ENCODE peak calls at places on chromosomes 12 and 14, in six cellular contexts. O, A, C, J, H and P are unnamed samples.

GRCh38 chr14:96901227-96901626 is 104.0 kb downstream of the VRK1 start:
- DNase-seq in O (no peak), A (no peak), C (no peak), J (no peak), H (no peak), P (no peak)

GRCh38 chr12:118052324-118053070 is 8.5 kb downstream of the WSB2 start:
- DNase-seq in O (peak; percentile 90), A (peak; percentile 86), C (no peak), J (peak; percentile 86), H (peak; percentile 98), P (no peak)

GRCh38 chr14:41986726-41987125 is 380.1 kb downstream of the LRFN5 start:
- DNase-seq in O (no peak), A (no peak), C (no peak), J (no peak), H (no peak), P (no peak)

GRCh38 chr12:118377891-118378470 is 1.6 kb downstream of the SUDS3 start:
- DNase-seq in O (peak; percentile 79), A (no peak), C (peak; percentile 60), J (no peak), H (peak; percentile 39), P (peak; percentile 77)

GRCh38 chr12:77608157-77608755 is 222.4 kb upstream of the NAV3 start:
- DNase-seq in O (no peak), A (no peak), C (no peak), J (no peak), H (no peak), P (no peak)

GRCh38 chr14:22542360-22542759 is 46.7 kb downstream of the DAD1 start:
- DNase-seq in O (no peak), A (no peak), C (no peak), J (no peak), H (no peak), P (no peak)

GRCh38 chr12:76623929-76624328 is 64.4 kb upstream of the OSBPL8 start:
- DNase-seq in O (no peak), A (no peak), C (no peak), J (peak; percentile 50), H (peak; percentile 71), P (no peak)

GRCh38 chr12:26327975-26328635 is 132.7 kb downstream of the SSPN start:
- DNase-seq in O (no peak), A (no peak), C (no peak), J (no peak), H (no peak), P (no peak)

GRCh38 chr12:14256139-14256538 is 109.3 kb upstream of the ATF7IP start:
- DNase-seq in O (no peak), A (no peak), C (no peak), J (no peak), H (peak; percentile 36), P (no peak)

GRCh38 chr12:131511803-131512564 is 198.9 kb upstream of the SFSWAP start:
- DNase-seq in O (no peak), A (no peak), C (no peak), J (no peak), H (no peak), P (no peak)

GRCh38 chr12:54933381-54933780 is 51.2 kb downstream of the TESPA1 start:
- DNase-seq in O (no peak), A (no peak), C (no peak), J (no peak), H (peak; percentile 42), P (no peak)

GRCh38 chr14:71556730-71557129 is 375.5 kb upstream of the RGS6 start:
- DNase-seq in O (no peak), A (no peak), C (no peak), J (no peak), H (no peak), P (no peak)

GRCh38 chr14:29846339-29847129 is 81.1 kb downstream of the PRKD1 start:
- DNase-seq in O (no peak), A (no peak), C (no peak), J (no peak), H (no peak), P (no peak)

GRCh38 chr12:88986056-88986455 is 366.2 kb downstream of the DUSP6 start:
- DNase-seq in O (no peak), A (no peak), C (no peak), J (no peak), H (no peak), P (no peak)

GRCh38 chr14:85991156-85991555 is 461.2 kb downstream of the FLRT2 start:
- DNase-seq in O (no peak), A (no peak), C (no peak), J (no peak), H (no peak), P (no peak)

GRCh38 chr12:52151153-52151858 is 40.5 kb downstream of the KRT80 start:
- DNase-seq in O (no peak), A (peak; percentile 44), C (no peak), J (no peak), H (no peak), P (no peak)

GRCh38 chr12:52149651-52150241 is 42.1 kb downstream of the KRT80 start:
- DNase-seq in O (no peak), A (peak; percentile 50), C (no peak), J (no peak), H (no peak), P (no peak)

GRCh38 chr12:52149182-52149641 is 42.6 kb downstream of the KRT80 start:
- DNase-seq in O (no peak), A (peak; percentile 28), C (no peak), J (no peak), H (no peak), P (no peak)

GRCh38 chr12:52152905-52153317 is 38.9 kb downstream of the KRT80 start:
- DNase-seq in O (no peak), A (no peak), C (no peak), J (no peak), H (no peak), P (no peak)

GRCh38 chr12:52151859-52152783 is 39.7 kb downstream of the KRT80 start:
- DNase-seq in O (peak; percentile 79), A (peak; percentile 74), C (peak; percentile 68), J (no peak), H (peak; percentile 37), P (peak; percentile 78)
- TF ChIP-seq CTCF in O (peak; percentile 95), A (peak; percentile 81), C (peak; percentile 92), J (peak; percentile 69), H (peak; percentile 97), P (peak; percentile 96)

GRCh38 chr12:119696943-119697342 is 29.0 kb downstream of the PRKAB1 start:
- DNase-seq in O (no peak), A (no peak), C (no peak), J (no peak), H (no peak), P (no peak)

GRCh38 chr12:119693511-119693910 is 25.6 kb downstream of the PRKAB1 start:
- DNase-seq in O (no peak), A (no peak), C (no peak), J (no peak), H (no peak), P (no peak)

GRCh38 chr12:119694111-119694510 is 26.2 kb downstream of the PRKAB1 start:
- DNase-seq in O (no peak), A (no peak), C (no peak), J (no peak), H (no peak), P (no peak)

GRCh38 chr12:119693006-119693405 is 25.1 kb downstream of the PRKAB1 start:
- DNase-seq in O (peak; percentile 41), A (no peak), C (no peak), J (peak; percentile 99), H (peak; percentile 98), P (no peak)

DNA sequence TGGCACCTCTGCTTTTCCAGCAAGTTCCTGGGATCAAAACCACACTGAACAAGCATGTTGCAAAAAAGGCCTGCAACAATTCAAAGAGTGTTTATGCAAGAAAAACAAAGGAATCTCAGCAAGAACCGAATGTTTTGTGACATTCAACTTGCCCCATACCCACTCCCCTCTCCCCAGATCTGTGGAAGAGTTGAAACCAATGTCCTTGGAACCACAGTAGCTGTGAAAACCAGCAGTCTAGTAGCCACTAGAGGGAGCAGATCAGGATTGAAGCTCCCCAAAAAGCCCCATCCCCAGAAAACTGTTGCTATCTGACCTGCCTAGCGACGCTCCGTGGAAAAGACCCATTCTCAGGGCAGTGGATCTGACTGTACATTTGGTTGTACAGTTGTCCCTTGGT is 27.1 kb downstream of the PRKAB1 start:
- DNase-seq in O (no peak), A (no peak), C (no peak), J (no peak), H (no peak), P (no peak)
- TF ChIP-seq CTCF in O (peak; percentile 41), A (peak; percentile 44), C (peak; percentile 50), J (peak; percentile 63), H (peak; percentile 77), P (peak; percentile 64)

GRCh38 chr12:124940393-124941169 is 26.1 kb upstream of the UBC start:
- DNase-seq in O (peak; percentile 93), A (peak; percentile 91), C (peak; percentile 67), J (peak; percentile 52), H (peak; percentile 91), P (peak; percentile 89)

GRCh38 chr12:124938066-124938465 is 23.6 kb upstream of the UBC start:
- DNase-seq in O (no peak), A (no peak), C (no peak), J (no peak), H (no peak), P (no peak)

GRCh38 chr12:124939428-124940142 is 25.1 kb upstream of the UBC start:
- DNase-seq in O (peak; percentile 92), A (peak; percentile 81), C (peak; percentile 85), J (peak; percentile 93), H (peak; percentile 95), P (peak; percentile 89)

GRCh38 chr12:124940143-124940392 is 25.6 kb upstream of the UBC start:
- DNase-seq in O (no peak), A (no peak), C (no peak), J (no peak), H (peak; percentile 98), P (no peak)

DNA sequence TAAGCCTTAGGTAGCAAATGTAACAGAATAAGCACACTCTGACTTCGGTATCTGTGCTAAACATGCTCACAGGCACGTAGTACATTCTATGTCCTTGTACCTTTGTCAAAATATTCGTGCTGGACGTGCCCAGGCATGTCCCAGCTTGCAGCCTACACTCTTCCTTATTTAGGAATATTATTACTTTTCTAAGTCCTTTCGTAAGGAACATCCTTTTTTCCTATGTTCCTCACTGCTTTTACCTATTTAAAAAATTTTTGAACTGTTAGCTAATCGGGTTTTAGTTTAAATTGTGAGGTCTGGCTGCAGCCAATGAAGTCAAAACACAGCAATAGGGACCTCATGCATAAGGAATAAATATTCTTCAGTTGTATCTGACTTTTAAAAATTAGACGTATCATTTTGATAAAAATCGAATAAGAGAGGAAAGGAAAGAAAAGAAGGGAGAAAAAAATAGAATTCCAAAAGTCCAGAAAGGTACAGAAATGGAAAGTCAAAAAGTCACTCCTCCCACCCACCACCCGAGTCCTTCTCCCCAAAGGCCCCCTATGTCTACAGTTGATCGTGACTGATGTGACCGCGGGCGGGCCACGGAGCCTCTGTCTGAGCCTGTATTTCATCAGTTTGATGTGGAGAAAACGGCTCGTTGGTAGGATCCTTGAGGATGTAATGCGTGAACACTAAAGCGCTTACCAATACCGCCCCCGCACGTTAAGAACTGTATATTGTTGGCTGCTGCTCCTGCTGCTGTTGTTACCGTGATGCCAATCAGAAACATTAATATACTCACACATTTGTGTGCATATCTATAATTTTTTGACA is 24.4 kb upstream of the UBC start:
- DNase-seq in O (peak; percentile 79), A (peak; percentile 66), C (no peak), J (peak; percentile 74), H (peak; percentile 25), P (peak; percentile 54)
- TF ChIP-seq CTCF in O (peak; percentile 23), A (peak; percentile 23), C (peak; percentile 42), J (peak; percentile 32), H (peak; percentile 71), P (no peak)

GRCh38 chr14:92325835-92326234 is 2.9 kb downstream of the SLC24A4 start:
- DNase-seq in O (peak; percentile 6), A (no peak), C (no peak), J (no peak), H (no peak), P (no peak)
- TF ChIP-seq CTCF in O (no peak), A (no peak), C (no peak), J (peak; percentile 1), H (peak; percentile 17), P (no peak)

GRCh38 chr12:105368047-105368646 is 37.7 kb downstream of the C12orf75 start:
- DNase-seq in O (no peak), A (no peak), C (no peak), J (no peak), H (no peak), P (no peak)
- TF ChIP-seq CTCF in O (no peak), A (no peak), C (no peak), J (no peak), H (no peak), P (no peak)